ENCODE peak calls at places on chromosomes 3 and 15, in four cellular contexts. S is PC-3, F is HepG2, J is neural progenitor cell. T is an unnamed sample. For H3K79me2, the result is how much of the 10 kb centered on the place peaks cover.

GRCh38 chr15:61951949-61952348 is 108.3 kb downstream of the VPS13C start:
- DNase-seq in S (peak), F (no peak), J (no peak), T (peak)

GRCh38 chr3:42572278-42572677 is 9.5 kb downstream of the SEC22C start:
- DNase-seq in S (peak), F (peak), J (peak), T (peak)

GRCh38 chr15:74937226-74937601 is 659 bp downstream of the COX5A start:
- DNase-seq in S (no peak), F (no peak), J (no peak), T (no peak)

GRCh38 chr15:57506422-57506821 is 85.3 kb upstream of the MYZAP start:
- DNase-seq in S (no peak), F (no peak), J (peak), T (no peak)

GRCh38 chr3:119637679-119638525 is 22.5 kb downstream of the POPDC2 start:
- DNase-seq in S (peak), F (no peak), J (no peak), T (peak)

GRCh38 chr15:98824595-98824994 is 176.3 kb downstream of the IGF1R start:
- DNase-seq in S (no peak), F (no peak), J (no peak), T (no peak)

GRCh38 chr15:79322945-79323344 is 12.0 kb downstream of the TMED3 start:
- DNase-seq in S (no peak), F (no peak), J (no peak), T (no peak)

GRCh38 chr3:42712716-42713372 is 10.2 kb upstream of the HHATL start:
- DNase-seq in S (no peak), F (no peak), J (no peak), T (no peak)

GRCh38 chr3:140972833-140973232 is 31.2 kb downstream of the SLC25A36 start:
- DNase-seq in S (peak), F (peak), J (no peak), T (peak)

GRCh38 chr3:28989646-28990089 is 291.2 kb upstream of the RBMS3 start:
- DNase-seq in S (peak), F (no peak), J (no peak), T (no peak)

GRCh38 chr3:10928396-10928960 is 64.1 kb upstream of the SLC6A1 start:
- DNase-seq in S (no peak), F (no peak), J (no peak), T (no peak)

GRCh38 chr3:124168271-124168670 is 176.3 kb upstream of the ROPN1 start:
- DNase-seq in S (peak), F (no peak), J (no peak), T (no peak)

GRCh38 chr15:67883228-67883773 is 43.5 kb upstream of the RNU6-1 start:
- DNase-seq in S (no peak), F (no peak), J (peak), T (no peak)

GRCh38 chr3:63644212-63644777 is 8.2 kb upstream of the SNTN start:
- DNase-seq in S (no peak), F (no peak), J (peak), T (no peak)

GRCh38 chr15:52728899-52729298 is 49.7 kb upstream of the ATOSA start:
- DNase-seq in S (peak), F (no peak), J (no peak), T (no peak)

GRCh38 chr15:73237910-73238309 is 130.8 kb downstream of the HCN4 start:
- DNase-seq in S (no peak), F (no peak), J (no peak), T (no peak)

GRCh38 chr15:101433396-101433795 is 56.1 kb downstream of the PCSK6 start:
- DNase-seq in S (no peak), F (no peak), J (no peak), T (no peak)

GRCh38 chr15:28086175-28086703 is 12.9 kb downstream of the OCA2 start:
- DNase-seq in S (peak), F (peak), J (peak), T (peak)

GRCh38 chr15:61070111-61070901 is 158.8 kb downstream of the RORA start:
- DNase-seq in S (no peak), F (no peak), J (no peak), T (no peak)

GRCh38 chr3:5732081-5732480 is 544.6 kb downstream of the EDEM1 start:
- DNase-seq in S (no peak), F (no peak), J (no peak), T (no peak)

GRCh38 chr3:62319570-62320243 is 53.6 kb downstream of the FEZF2 start:
- DNase-seq in S (peak), F (no peak), J (no peak), T (no peak)

GRCh38 chr15:94600496-94600895 is 369.1 kb downstream of the MCTP2 start:
- DNase-seq in S (no peak), F (no peak), J (peak), T (no peak)

GRCh38 chr3:161371441-161372320 is at the start of gene SPTSSB:
- DNase-seq in S (peak), F (peak), J (peak), T (peak)

GRCh38 chr3:114362815-114363214 is 69.0 kb downstream of the TIGIT start:
- DNase-seq in S (peak), F (peak), J (no peak), T (peak)

GRCh38 chr15:74709011-74709410 is 13.2 kb upstream of the EDC3 start:
- DNase-seq in S (no peak), F (no peak), J (no peak), T (no peak)

GRCh38 chr3:108953700-108954099 is at the start of gene GUCA1C:
- DNase-seq in S (no peak), F (no peak), J (no peak), T (no peak)

GRCh38 chr3:139213936-139214335 is 129.9 kb upstream of the MRPS22 start:
- DNase-seq in S (no peak), F (no peak), J (no peak), T (no peak)

GRCh38 chr15:100338971-100339444 is 2.8 kb downstream of the ADAMTS17 start:
- DNase-seq in S (peak), F (peak), J (peak), T (peak)

GRCh38 chr3:12948891-12949711 is 107.7 kb upstream of the RPL32 start:
- DNase-seq in S (peak), F (no peak), J (no peak), T (peak)

GRCh38 chr3:159170436-159171003 is 368.7 kb downstream of the MFSD1 start:
- DNase-seq in S (peak), F (no peak), J (no peak), T (no peak)

GRCh38 chr3:42539871-42540714 is 37.6 kb downstream of the VIPR1 start:
- DNase-seq in S (peak), F (peak), J (peak), T (no peak)

GRCh38 chr3:16477501-16477900 is 36.0 kb downstream of the RFTN1 start:
- DNase-seq in S (no peak), F (no peak), J (no peak), T (peak)

GRCh38 chr15:67119238-67119846 is 53.9 kb downstream of the SMAD3 start:
- DNase-seq in S (no peak), F (no peak), J (no peak), T (no peak)

GRCh38 chr3:27688053-27688452 is 34.1 kb downstream of the EOMES start:
- DNase-seq in S (no peak), F (no peak), J (no peak), T (no peak)

GRCh38 chr3:135891121-135891520 is 74.4 kb upstream of the PPP2R3A start:
- DNase-seq in S (peak), F (no peak), J (no peak), T (no peak)

GRCh38 chr3:135887220-135887619 is 78.3 kb upstream of the PPP2R3A start:
- DNase-seq in S (peak), F (no peak), J (no peak), T (peak)

GRCh38 chr3:135885885-135886284 is 79.6 kb upstream of the PPP2R3A start:
- DNase-seq in S (no peak), F (no peak), J (no peak), T (no peak)

GRCh38 chr3:135895106-135895733 is 70.3 kb upstream of the PPP2R3A start:
- DNase-seq in S (peak), F (peak), J (peak), T (peak)

GRCh38 chr3:135889417-135889816 is 76.1 kb upstream of the PPP2R3A start:
- DNase-seq in S (no peak), F (no peak), J (no peak), T (no peak)
- H3K27ac ChIP-seq in S (no peak), F (no peak), J (no peak), T (no peak)

DNA sequence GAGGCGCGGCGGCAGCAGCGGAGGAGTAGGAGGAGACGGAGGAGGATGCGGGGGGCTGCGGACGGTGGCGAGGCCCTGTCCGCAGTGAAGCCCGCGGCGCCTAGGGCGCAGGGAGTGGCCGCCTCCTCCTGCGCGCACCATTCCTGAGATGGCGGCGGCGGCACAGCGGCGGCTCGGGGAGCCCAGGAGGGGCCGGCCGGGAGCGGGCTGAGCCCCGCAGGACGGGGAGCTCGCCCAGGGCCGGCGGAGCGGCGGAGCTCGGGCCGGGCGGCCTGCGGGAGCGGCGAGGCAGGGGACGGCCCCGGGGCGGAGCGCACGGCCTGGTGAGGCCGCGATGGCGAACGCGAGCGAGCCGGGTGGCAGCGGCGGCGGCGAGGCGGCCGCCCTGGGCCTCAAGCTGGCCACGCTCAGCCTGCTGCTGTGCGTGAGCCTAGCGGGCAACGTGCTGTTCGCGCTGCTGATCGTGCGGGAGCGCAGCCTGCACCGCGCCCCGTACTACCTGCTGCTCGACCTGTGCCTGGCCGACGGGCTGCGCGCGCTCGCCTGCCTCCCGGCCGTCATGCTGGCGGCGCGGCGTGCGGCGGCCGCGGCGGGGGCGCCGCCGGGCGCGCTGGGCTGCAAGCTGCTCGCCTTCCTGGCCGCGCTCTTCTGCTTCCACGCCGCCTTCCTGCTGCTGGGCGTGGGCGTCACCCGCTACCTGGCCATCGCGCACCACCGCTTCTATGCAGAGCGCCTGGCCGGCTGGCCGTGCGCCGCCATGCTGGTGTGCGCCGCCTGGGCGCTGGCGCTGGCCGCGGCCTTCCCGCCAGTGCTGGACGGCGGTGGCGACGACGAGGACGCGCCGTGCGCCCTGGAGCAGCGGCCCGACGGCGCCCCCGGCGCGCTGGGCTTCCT is at the start of gene GPR27:
- DNase-seq in S (no peak), F (no peak), J (peak), T (peak)
- TF ChIP-seq EZH2 in S (no peak), F (no peak), J (no peak), T (peak)

DNA sequence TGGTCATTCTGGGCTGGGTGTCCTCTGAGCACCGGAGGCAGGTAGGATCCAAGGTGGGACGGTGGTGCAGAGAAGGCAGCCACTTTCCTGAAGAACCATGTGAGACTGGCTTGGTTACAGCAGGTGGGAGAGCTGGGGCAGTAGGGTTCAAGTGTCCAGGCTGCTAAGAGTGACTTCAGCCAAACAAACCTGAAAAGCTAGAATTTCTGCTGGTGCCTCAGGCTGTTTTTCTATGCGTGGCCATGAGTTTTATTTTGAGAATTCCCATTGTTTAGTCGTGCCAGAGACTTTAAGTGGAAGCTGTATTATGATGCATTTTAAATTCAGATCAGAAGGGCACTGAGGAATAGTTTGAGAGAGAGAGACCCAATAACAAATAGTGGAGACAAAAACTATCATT is 20.1 kb downstream of the USP13 start:
- DNase-seq in S (peak), F (no peak), J (no peak), T (no peak)
- H3K79me2 ChIP-seq in S (half or more), F (half or more), J (half or more), T (half or more)

DNA sequence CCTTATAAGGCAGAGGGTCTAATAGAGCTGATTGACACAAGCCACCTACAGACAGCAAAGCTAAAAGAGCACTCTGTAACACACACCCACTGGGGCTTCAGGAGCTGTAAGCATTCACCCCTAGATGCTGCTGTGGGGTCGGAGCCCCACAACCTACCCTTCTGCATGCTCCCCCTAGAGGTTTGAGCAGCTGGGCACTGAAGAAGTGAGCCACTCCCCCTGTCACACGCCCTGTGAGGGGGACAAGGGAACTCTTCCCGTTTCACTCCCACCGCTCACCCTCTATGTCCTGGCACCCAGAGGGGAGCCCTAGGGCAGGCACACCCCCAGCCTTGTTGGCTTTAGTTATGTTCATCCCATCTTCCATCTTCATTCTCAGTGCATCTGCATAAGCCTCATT is 9.4 kb upstream of the CSTA start:
- DNase-seq in S (no peak), F (no peak), J (peak), T (no peak)
- H3K27ac ChIP-seq in S (no peak), F (no peak), J (no peak), T (no peak)